ENCODE peak calls at places on chromosomes 7 and 10, in four cellular contexts. U, A, P and G are unnamed samples.

GRCh38 chr7:141231018-141231792 is 157.3 kb downstream of the TMEM178B start:
- DNase-seq in U (peak; percentile 30), A (no peak), P (no peak), G (no peak)

GRCh38 chr7:130941322-130942210 is 207.6 kb upstream of the KLF14 start:
- DNase-seq in P (peak; percentile 49), U (peak; percentile 88), A (no peak), G (no peak)

GRCh38 chr7:157158400-157158799 is 19.7 kb downstream of the UBE3C start:
- DNase-seq in P (no peak), U (no peak), A (no peak), G (no peak)

GRCh38 chr7:43491984-43492383 is 90.9 kb upstream of the STK17A start:
- DNase-seq in A (no peak), U (no peak), P (no peak), G (no peak)

GRCh38 chr7:118006979-118007378 is 133.7 kb upstream of the CTTNBP2 start:
- DNase-seq in A (no peak), P (no peak), U (no peak), G (no peak)

GRCh38 chr10:30463944-30464451 is 30.0 kb downstream of the MAP3K8 start:
- DNase-seq in A (no peak), U (no peak), P (peak; percentile 37), G (no peak)

GRCh38 chr7:36630112-36630650 is 94.1 kb downstream of the AOAH start:
- DNase-seq in A (no peak), U (no peak), P (no peak), G (no peak)

GRCh38 chr10:79188154-79188763 is 119.5 kb downstream of the ZMIZ1 start:
- DNase-seq in A (no peak), P (no peak), U (peak; percentile 83), G (no peak)

GRCh38 chr7:140062118-140062527 is 628 bp downstream of the PARP12 start:
- DNase-seq in P (no peak), U (peak; percentile 51), A (no peak), G (no peak)

GRCh38 chr10:45418859-45419672 is 45.0 kb downstream of the ALOX5 start:
- DNase-seq in A (peak; percentile 51), P (no peak), U (no peak), G (peak; percentile 79)

GRCh38 chr10:125146791-125147604 is 13.4 kb downstream of the CTBP2 start:
- DNase-seq in A (no peak), U (no peak), P (peak; percentile 35), G (no peak)

GRCh38 chr10:33617381-33617780 is 282.9 kb upstream of the NRP1 start:
- DNase-seq in A (no peak), P (no peak), U (no peak), G (no peak)

DNA sequence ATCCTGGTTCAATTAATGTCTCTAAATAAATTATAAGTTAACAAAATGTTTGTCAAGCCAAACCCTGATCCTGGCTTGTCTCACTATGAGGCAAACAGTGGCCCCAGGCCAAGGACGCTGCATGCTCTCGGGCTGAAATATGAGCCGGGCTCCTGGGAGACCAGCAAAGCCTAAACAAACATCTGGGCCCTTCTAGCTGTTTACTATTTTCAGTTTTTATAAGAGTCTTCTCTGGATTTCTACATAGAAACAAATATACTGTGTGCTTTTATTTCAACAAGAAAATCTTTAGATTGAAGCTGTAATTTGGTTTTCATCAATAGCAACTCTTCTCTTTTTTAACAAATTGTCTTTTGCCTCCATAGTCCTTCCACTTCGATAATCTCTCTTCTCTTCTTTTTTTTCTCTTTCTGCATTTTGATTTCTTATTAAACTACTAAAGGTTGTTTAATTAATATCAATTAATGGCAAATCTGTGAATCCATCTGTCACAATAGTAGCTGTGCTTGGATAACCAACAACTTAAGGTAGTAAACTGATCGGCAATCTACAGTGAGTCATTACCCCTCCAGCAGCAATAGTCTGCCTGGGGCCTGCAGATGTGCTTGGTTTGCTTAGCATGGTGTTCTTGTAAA is 83.3 kb upstream of the DNAJC1 start:
- DNase-seq in U (peak; percentile 82), A (no peak), P (no peak), G (no peak)
- TF ChIP-seq POLR2AphosphoS5 in U (no peak), A (no peak), P (no peak), G (no peak)

GRCh38 chr7:79337722-79338121 is 115.7 kb downstream of the MAGI2 start:
- DNase-seq in A (no peak), U (no peak), P (no peak), G (no peak)
- TF ChIP-seq SPI1 in A (no peak), U (no peak), P (no peak), G (no peak)

GRCh38 chr7:23357190-23358093 is 58.3 kb downstream of the MALSU1 start:
- DNase-seq in U (peak; percentile 51), P (no peak), A (no peak), G (no peak)
- TF ChIP-seq POLR2AphosphoS5 in U (no peak), P (no peak), A (no peak), G (no peak)

GRCh38 chr7:47714669-47715607 is 133.0 kb upstream of the TNS3 start:
- DNase-seq in U (no peak), A (peak; percentile 27), P (no peak), G (peak; percentile 52)
- TF ChIP-seq SPI1 in U (no peak), A (no peak), P (no peak), G (peak; percentile 61)

GRCh38 chr7:106071999-106072714 is 40.0 kb downstream of the SYPL1 start:
- DNase-seq in U (peak; percentile 90), A (no peak), P (no peak), G (no peak)
- TF ChIP-seq POLR2AphosphoS5 in U (peak; percentile 93), A (no peak), P (no peak), G (no peak)

GRCh38 chr10:13908475-13908874 is 321.7 kb downstream of the PRPF18 start:
- DNase-seq in U (no peak), P (no peak), A (no peak), G (no peak)
- TF ChIP-seq SPI1 in U (no peak), P (no peak), A (no peak), G (no peak)

GRCh38 chr7:33873981-33874750 is 31.2 kb upstream of the BMPER start:
- DNase-seq in U (no peak), P (no peak), A (no peak), G (no peak)

GRCh38 chr7:33872870-33873269 is 32.5 kb upstream of the BMPER start:
- DNase-seq in U (no peak), A (no peak), P (no peak), G (no peak)

GRCh38 chr7:33874943-33875342 is 30.4 kb upstream of the BMPER start:
- DNase-seq in P (no peak), A (no peak), U (no peak), G (no peak)

GRCh38 chr7:33876600-33877274 is 28.6 kb upstream of the BMPER start:
- DNase-seq in A (no peak), U (no peak), P (no peak), G (no peak)

GRCh38 chr7:33873518-33873917 is 31.8 kb upstream of the BMPER start:
- DNase-seq in U (no peak), A (no peak), P (no peak), G (no peak)
- TF ChIP-seq POLR2AphosphoS5 in U (no peak), A (no peak), P (no peak), G (no peak)

GRCh38 chr10:99391346-99391745 is 39.1 kb downstream of the GOT1 start:
- DNase-seq in U (no peak), P (no peak), A (no peak), G (no peak)

GRCh38 chr10:99389721-99390480 is 40.5 kb downstream of the GOT1 start:
- DNase-seq in P (no peak), A (no peak), U (no peak), G (no peak)

GRCh38 chr10:99387541-99387940 is 42.9 kb downstream of the GOT1 start:
- DNase-seq in U (no peak), A (no peak), P (no peak), G (no peak)

GRCh38 chr10:99382181-99382580 is 48.2 kb downstream of the GOT1 start:
- DNase-seq in A (no peak), U (no peak), P (no peak), G (no peak)

GRCh38 chr10:99387071-99387470 is 43.4 kb downstream of the GOT1 start:
- DNase-seq in P (no peak), U (no peak), A (no peak), G (no peak)
- TF ChIP-seq SPI1 in P (no peak), U (no peak), A (no peak), G (no peak)

DNA sequence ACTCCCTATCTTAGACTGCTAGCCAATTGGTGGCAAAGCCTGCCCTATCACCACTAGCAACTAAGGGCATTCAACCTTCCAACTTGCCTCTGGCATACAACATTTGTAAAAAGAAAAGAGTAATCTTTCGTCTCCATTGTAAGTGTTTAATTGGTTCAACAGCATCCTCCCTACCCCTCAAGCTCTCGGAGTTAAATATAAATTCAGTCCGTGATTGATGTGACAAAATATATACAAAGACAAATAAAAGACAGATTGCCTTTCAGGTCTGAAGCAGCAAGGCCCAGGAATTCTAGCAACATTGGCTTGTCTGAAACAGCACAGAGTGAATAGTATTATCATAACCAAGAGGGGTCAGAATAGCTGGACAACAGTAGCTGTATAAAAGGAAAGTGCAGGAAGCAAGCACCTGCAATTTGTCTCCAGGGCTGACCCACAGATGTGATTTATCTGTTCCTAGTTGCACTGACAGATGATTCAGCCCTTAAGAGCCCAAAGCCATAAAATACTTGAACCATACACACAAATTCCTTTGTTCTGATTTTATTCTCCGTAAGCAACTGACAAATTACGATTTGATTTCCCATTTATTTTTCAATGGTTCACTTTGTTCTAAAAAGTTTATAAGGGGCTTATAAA is 47.7 kb upstream of the ANKRD1 start:
- DNase-seq in P (no peak), A (no peak), U (no peak), G (no peak)
- TF ChIP-seq POLR2AphosphoS5 in P (no peak), A (no peak), U (no peak), G (no peak)